ENCODE peak calls at places on chromosomes 11 and 22, in eight cellular contexts. W is fibroblast of villous mesenchyme, B is H7, Q is kidney epithelial cell, L is body of pancreas, Y is lower lobe of right lung, I is PC-3, M is MG63. K is an unnamed sample.

GRCh38 chr11:57648791-57649735 is 649 bp downstream of the YPEL4 start:
- DNase-seq in W (no peak), B (peak; percentile 82), Q (no peak), L (no peak), Y (no peak), I (no peak), M (no peak), K (no peak)

GRCh38 chr11:67022961-67023956 is at the start of gene SYT12:
- DNase-seq in W (peak; percentile 8), B (peak; percentile 91), Q (no peak), L (peak; percentile 12), Y (no peak), I (peak; percentile 37), M (no peak), K (no peak)

GRCh38 chr11:70567680-70568503 is 169.6 kb downstream of the CTTN start:
- DNase-seq in W (peak; percentile 36), B (peak; percentile 67), Q (no peak), L (peak; percentile 14), Y (peak; percentile 63), I (no peak), M (peak; percentile 69), K (no peak)

GRCh38 chr11:79439893-79440450 is 858 bp downstream of the TENM4 start:
- DNase-seq in W (no peak), B (peak; percentile 82), Q (no peak), L (no peak), Y (peak; percentile 44), I (no peak), M (peak; percentile 8), K (no peak)

GRCh38 chr11:69337211-69337721 is 43.3 kb downstream of the MYEOV start:
- DNase-seq in W (peak; percentile 57), B (no peak), Q (no peak), L (peak; percentile 88), Y (no peak), I (peak; percentile 71), M (peak; percentile 40), K (no peak)

GRCh38 chr11:117171648-117172051 is 6.9 kb upstream of the SIDT2 start:
- DNase-seq in W (peak; percentile 24), B (no peak), Q (no peak), L (no peak), Y (no peak), I (no peak), M (no peak), K (peak; percentile 17)

GRCh38 chr11:72015511-72016061 is 16.9 kb downstream of the IL18BP start:
- DNase-seq in W (peak; percentile 38), B (peak; percentile 66), Q (no peak), L (no peak), Y (no peak), I (peak; percentile 42), M (peak; percentile 54), K (no peak)

GRCh38 chr11:112958670-112959069 is 2.5 kb upstream of the NCAM1 start:
- DNase-seq in W (peak; percentile 24), B (no peak), Q (no peak), L (no peak), Y (no peak), I (peak; percentile 16), M (peak; percentile 49), K (no peak)

GRCh38 chr11:70650075-70650909 is 252.0 kb downstream of the CTTN start:
- DNase-seq in W (peak; percentile 67), B (peak; percentile 83), Q (peak; percentile 23), L (peak; percentile 65), Y (peak; percentile 61), I (peak; percentile 90), M (peak; percentile 49), K (peak; percentile 15)

DNA sequence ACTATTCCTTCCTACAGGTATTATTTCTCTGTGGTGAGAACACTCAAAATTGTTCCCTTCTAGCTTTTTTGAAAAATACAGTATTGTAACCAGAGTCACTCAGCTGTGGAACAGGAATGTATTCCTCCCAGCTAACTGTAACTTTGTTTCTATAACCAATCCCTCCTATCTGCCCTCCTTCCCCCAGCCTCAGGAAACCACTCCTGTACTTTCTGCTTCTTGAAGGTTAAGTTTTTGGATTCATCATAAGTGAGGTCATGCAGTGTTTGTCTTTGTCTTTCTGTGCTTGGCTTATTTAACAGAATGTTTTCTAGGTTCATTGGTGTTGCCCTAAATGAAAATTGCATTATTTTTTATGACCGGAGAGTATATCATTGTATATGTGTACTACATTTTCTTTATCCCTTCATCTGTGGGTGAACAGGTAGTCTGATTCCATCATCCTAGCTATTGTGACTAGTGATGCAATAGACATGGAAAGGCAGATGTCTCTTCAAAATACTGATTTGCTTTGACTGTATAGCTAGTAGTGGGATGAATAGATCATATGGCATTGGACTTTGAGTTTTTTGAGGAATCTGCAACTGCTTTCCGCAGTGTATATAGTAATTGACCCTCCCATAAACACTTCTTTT is 112.9 kb upstream of the GRK3 start:
- DNase-seq in W (no peak), B (no peak), Q (no peak), L (no peak), Y (no peak), I (no peak), M (no peak), K (no peak)
- H3K4me3 ChIP-seq in W (no peak overlapping the region), B (no peak overlapping the region), Q (no peak overlapping the region), L (no peak overlapping the region), Y (no peak overlapping the region), I (no peak overlapping the region), M (no peak overlapping the region), K (no peak overlapping the region)

DNA sequence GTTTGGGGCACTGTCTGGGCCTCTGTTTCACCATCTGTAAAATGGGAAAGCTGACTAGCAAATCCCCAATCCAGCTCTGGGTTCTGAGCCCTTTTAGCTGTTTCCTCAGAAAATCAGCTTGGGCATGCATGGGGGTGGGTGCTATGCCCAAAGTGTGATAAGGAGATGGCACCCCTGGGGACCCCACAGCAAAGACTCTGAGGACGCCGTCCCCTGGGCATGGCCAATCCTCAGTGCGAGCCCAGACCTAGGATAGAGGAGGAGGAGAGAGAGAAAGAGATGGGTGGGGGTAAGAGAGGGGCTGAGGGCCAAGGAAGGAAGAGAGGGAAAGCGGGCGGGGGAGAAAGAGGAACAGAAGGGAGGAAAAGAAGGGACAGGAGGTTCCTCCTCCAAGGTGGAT is 31.8 kb downstream of the TPBGL start:
- DNase-seq in W (no peak), B (no peak), Q (no peak), L (no peak), Y (no peak), I (no peak), M (no peak), K (no peak)
- H3K4me3 ChIP-seq in W (no peak overlapping the region), B (no peak overlapping the region), Q (no peak overlapping the region), L (no peak overlapping the region), Y (no peak overlapping the region), I (no peak overlapping the region), M (no peak overlapping the region), K (no peak overlapping the region)

GRCh38 chr11:65790104-65790901 is 3.4 kb downstream of the OVOL1 start:
- DNase-seq in W (no peak), B (peak; percentile 59), Q (no peak), L (no peak), Y (no peak), I (no peak), M (no peak), K (no peak)

GRCh38 chr11:65787649-65788622 is 1.1 kb downstream of the OVOL1 start:
- DNase-seq in W (no peak), B (peak; percentile 97), Q (no peak), L (peak; percentile 63), Y (no peak), I (no peak), M (peak; percentile 21), K (no peak)

GRCh38 chr11:65789230-65790103 is 2.6 kb downstream of the OVOL1 start:
- DNase-seq in W (no peak), B (peak; percentile 80), Q (no peak), L (no peak), Y (no peak), I (no peak), M (no peak), K (no peak)

GRCh38 chr11:65786786-65787636 is at the start of gene OVOL1:
- DNase-seq in W (no peak), B (peak; percentile 97), Q (no peak), L (peak; percentile 94), Y (peak; percentile 81), I (peak; percentile 93), M (no peak), K (no peak)

GRCh38 chr11:65788801-65789200 is 1.9 kb downstream of the OVOL1 start:
- DNase-seq in W (no peak), B (peak; percentile 65), Q (no peak), L (no peak), Y (no peak), I (no peak), M (no peak), K (no peak)
- H3K4me3 ChIP-seq in W (no peak overlapping the region), B (no peak overlapping the region), Q (no peak overlapping the region), L (no peak overlapping the region), Y (no peak overlapping the region), I (peak overlapping the region; percentile 92), M (no peak overlapping the region), K (no peak overlapping the region)

GRCh38 chr11:118198370-118198769 is 21.9 kb upstream of the SCN2B start:
- DNase-seq in W (peak; percentile 51), B (peak; percentile 81), Q (no peak), L (peak; percentile 89), Y (peak; percentile 88), I (peak; percentile 78), M (peak; percentile 59), K (no peak)
- H3K4me3 ChIP-seq in W (no peak overlapping the region), B (no peak overlapping the region), Q (no peak overlapping the region), L (no peak overlapping the region), Y (no peak overlapping the region), I (peak overlapping the region; percentile 23), M (no peak overlapping the region), K (no peak overlapping the region)

GRCh38 chr22:39150848-39151215 is 1.6 kb downstream of the CBX7 start:
- DNase-seq in W (no peak), B (no peak), Q (no peak), L (no peak), Y (no peak), I (peak; percentile 22), M (no peak), K (no peak)
- H3K4me3 ChIP-seq in W (no peak overlapping the region), B (no peak overlapping the region), Q (no peak overlapping the region), L (no peak overlapping the region), Y (peak overlapping the region; percentile 96), I (no peak overlapping the region), M (no peak overlapping the region), K (no peak overlapping the region)

DNA sequence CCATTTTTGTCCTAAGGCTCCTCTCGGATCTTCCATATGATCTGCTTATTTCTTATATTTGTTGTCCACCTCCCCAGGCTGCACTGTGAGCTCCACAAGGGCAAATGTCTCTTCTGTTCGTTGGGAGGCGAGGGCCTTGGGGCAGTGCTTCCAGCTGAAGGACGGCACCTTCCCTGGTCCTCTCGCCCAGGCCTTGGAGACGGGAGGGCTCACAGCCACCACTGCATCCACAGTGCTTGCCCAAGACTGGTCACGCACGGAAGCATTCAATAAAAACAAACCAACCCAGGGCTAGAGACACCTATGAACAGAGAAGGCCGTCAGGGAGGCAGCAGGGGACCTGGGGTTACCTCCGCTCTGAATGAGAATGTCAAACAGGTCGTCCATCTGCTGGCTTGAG is 46.2 kb downstream of the SGSM3 start:
- DNase-seq in W (no peak), B (no peak), Q (no peak), L (no peak), Y (no peak), I (no peak), M (no peak), K (no peak)
- H3K4me3 ChIP-seq in W (no peak overlapping the region), B (no peak overlapping the region), Q (no peak overlapping the region), L (no peak overlapping the region), Y (no peak overlapping the region), I (no peak overlapping the region), M (no peak overlapping the region), K (no peak overlapping the region)

K was measured in skeletal muscle cell.